ENCODE peak calls at places on chromosomes 1 and 21, in five cellular contexts. R, X, P, J and Y are unnamed samples.

GRCh38 chr21:42002421-42002958 is 7.7 kb downstream of the ZBTB21 start:
- DNase-seq in R (peak), P (peak), J (peak), X (no peak), Y (peak)

GRCh38 chr21:44574457-44575306 is 1.2 kb downstream of the KRTAP10-4 start:
- DNase-seq in R (no peak), P (no peak), X (peak), J (no peak), Y (no peak)

GRCh38 chr1:203937678-203938330 is 76.4 kb downstream of the SNRPE start:
- DNase-seq in J (no peak), R (no peak), P (no peak), X (no peak), Y (no peak)

GRCh38 chr1:166133276-166133841 is 33.4 kb downstream of the FAM78B start:
- DNase-seq in X (no peak), R (no peak), P (no peak), J (no peak), Y (no peak)

GRCh38 chr1:76799700-76800099 is 67.6 kb upstream of the ST6GALNAC5 start:
- DNase-seq in P (no peak), R (no peak), J (no peak), X (no peak), Y (no peak)

GRCh38 chr1:77394166-77394565 is 112.3 kb downstream of the AK5 start:
- DNase-seq in P (no peak), X (no peak), J (no peak), R (no peak), Y (no peak)

GRCh38 chr1:242610209-242610608 is 85.7 kb upstream of the PLD5 start:
- DNase-seq in X (no peak), J (no peak), R (no peak), P (no peak), Y (no peak)

GRCh38 chr1:45266151-45266801 is 59.9 kb upstream of the ZSWIM5 start:
- DNase-seq in R (no peak), J (peak), P (no peak), X (peak), Y (no peak)

GRCh38 chr1:50333595-50333974 is 89.7 kb downstream of the DMRTA2 start:
- DNase-seq in J (no peak), X (peak), P (peak), R (peak), Y (no peak)

GRCh38 chr1:99218999-99219398 is 45.3 kb upstream of the PLPPR4 start:
- DNase-seq in R (no peak), P (no peak), J (no peak), X (no peak), Y (peak)

GRCh38 chr1:63545780-63546179 is 22.5 kb downstream of the EFCAB7 start:
- DNase-seq in R (no peak), X (no peak), J (no peak), P (no peak), Y (no peak)

GRCh38 chr1:214404154-214404553 is 123.2 kb downstream of the SMYD2 start:
- DNase-seq in R (no peak), J (no peak), P (no peak), X (no peak), Y (peak)

GRCh38 chr1:208047975-208048374 is 137.1 kb upstream of the CD34 start:
- DNase-seq in J (no peak), X (no peak), R (no peak), P (no peak), Y (no peak)

GRCh38 chr1:33082575-33083112 is 1.7 kb downstream of the AZIN2 start:
- DNase-seq in R (no peak), J (no peak), X (no peak), P (no peak), Y (no peak)

GRCh38 chr1:93774707-93775106 is 93.1 kb upstream of the BCAR3 start:
- DNase-seq in P (no peak), X (no peak), R (no peak), J (peak), Y (no peak)

GRCh38 chr21:37758997-37759396 is 157.3 kb downstream of the KCNJ6 start:
- DNase-seq in R (peak), P (no peak), X (peak), J (peak), Y (no peak)

GRCh38 chr1:11281518-11282331 is 8.7 kb downstream of the UBIAD1 start:
- DNase-seq in X (no peak), P (no peak), J (peak), R (no peak), Y (no peak)

GRCh38 chr1:100959502-100960060 is 63.7 kb downstream of the SLC30A7 start:
- DNase-seq in X (no peak), R (no peak), J (no peak), P (no peak), Y (no peak)

GRCh38 chr21:26067836-26068401 is 102.7 kb downstream of the APP start:
- DNase-seq in P (no peak), R (no peak), J (no peak), X (peak), Y (peak)

GRCh38 chr1:41394918-41395598 is 33.8 kb downstream of the FOXO6 start:
- DNase-seq in R (no peak), X (peak), P (no peak), J (no peak), Y (no peak)

GRCh38 chr1:22053018-22053860 is 730 bp downstream of the CDC42 start:
- DNase-seq in R (peak), P (peak), X (peak), J (peak), Y (no peak)

GRCh38 chr1:72282690-72283203 is 408 bp upstream of the NEGR1 start:
- DNase-seq in X (peak), J (peak), P (peak), R (peak), Y (no peak)

GRCh38 chr21:39633043-39633442 is 20.3 kb downstream of the B3GALT5 start:
- DNase-seq in R (no peak), X (no peak), P (no peak), J (no peak), Y (no peak)

GRCh38 chr1:19043579-19044443 is 87.3 kb upstream of the IFFO2 start:
- DNase-seq in J (no peak), R (peak), P (no peak), X (no peak), Y (no peak)

GRCh38 chr1:226643167-226643566 is 94.6 kb downstream of the STUM start:
- DNase-seq in J (no peak), X (peak), R (peak), P (no peak), Y (peak)

GRCh38 chr1:151553659-151554058 is 13.6 kb downstream of the TUFT1 start:
- DNase-seq in J (no peak), X (no peak), R (no peak), P (no peak), Y (no peak)

GRCh38 chr1:59443355-59443754 is 146.5 kb downstream of the FGGY start:
- DNase-seq in X (no peak), P (no peak), R (no peak), J (no peak), Y (no peak)

GRCh38 chr21:41947596-41948403 is 6.0 kb downstream of the C2CD2 start:
- DNase-seq in J (no peak), R (no peak), P (no peak), X (no peak), Y (no peak)

GRCh38 chr1:25871704-25872494 is 3.6 kb downstream of the PAQR7 start:
- DNase-seq in P (no peak), R (no peak), X (no peak), J (no peak), Y (no peak)

GRCh38 chr1:31244326-31244725 is 4.6 kb upstream of the NKAIN1 start:
- DNase-seq in P (no peak), R (no peak), J (no peak), X (no peak), Y (no peak)

GRCh38 chr1:52482326-52483004 is 70.4 kb downstream of the TUT4 start:
- DNase-seq in P (no peak), X (no peak), J (no peak), R (no peak), Y (no peak)

GRCh38 chr1:21956720-21957552 is 19.8 kb upstream of the HSPG2 start:
- DNase-seq in R (no peak), X (peak), J (no peak), P (no peak), Y (no peak)

GRCh38 chr1:93591291-93591832 is 90.3 kb downstream of the BCAR3 start:
- DNase-seq in J (no peak), X (peak), P (no peak), R (no peak), Y (no peak)

GRCh38 chr1:108557311-108557710 is 2.6 kb upstream of the EEIG2 start:
- DNase-seq in J (no peak), P (no peak), X (no peak), R (no peak), Y (no peak)

GRCh38 chr1:19185976-19186375 is 24.1 kb downstream of the UBR4 start:
- DNase-seq in J (no peak), R (no peak), X (no peak), P (no peak), Y (no peak)

GRCh38 chr1:110619412-110620249 is 13.5 kb upstream of the KCNA2 start:
- DNase-seq in J (peak), P (peak), X (peak), R (peak), Y (peak)